ENCODE peak calls at places on chromosomes 3 and 15, in four cellular contexts. Y is HL-60, B is Panc1, P is stomach. Z is an unnamed sample.

GRCh38 chr3:25153561-25153960 is 274.5 kb upstream of the RARB start:
- DNase-seq in Y (no peak), B (no peak), P (no peak), Z (no peak)

GRCh38 chr3:172129868-172130751 is 90.7 kb downstream of the FNDC3B start:
- DNase-seq in Y (peak), B (peak), P (peak), Z (peak)

GRCh38 chr15:41983621-41984571 is 11.5 kb upstream of the EHD4 start:
- DNase-seq in Y (no peak), B (no peak), P (peak), Z (no peak)

GRCh38 chr15:47824185-47824584 is 106.9 kb downstream of the SEMA6D start:
- DNase-seq in Y (no peak), B (no peak), P (no peak), Z (no peak)

GRCh38 chr3:53551324-53551723 is 56.9 kb downstream of the CACNA1D start:
- DNase-seq in Y (no peak), B (no peak), P (no peak), Z (no peak)

GRCh38 chr3:25476639-25477038 is 48.6 kb downstream of the RARB start:
- DNase-seq in Y (no peak), B (no peak), P (no peak), Z (no peak)

GRCh38 chr3:180911876-180912303 is 580 bp upstream of the FXR1 start:
- DNase-seq in Y (no peak), B (no peak), P (no peak), Z (no peak)

GRCh38 chr15:44726568-44727461 is 9.5 kb upstream of the TRIM69 start:
- DNase-seq in Y (peak), B (peak), P (peak), Z (no peak)

GRCh38 chr15:69813881-69814280 is 283.8 kb downstream of the TLE3 start:
- DNase-seq in Y (no peak), B (no peak), P (no peak), Z (no peak)

GRCh38 chr15:75201609-75202250 is at the start of gene C15orf39:
- DNase-seq in Y (peak), B (no peak), P (peak), Z (peak)

GRCh38 chr3:129606522-129607390 is at the start of gene PLXND1:
- DNase-seq in Y (no peak), B (no peak), P (peak), Z (peak)

GRCh38 chr3:111598552-111598951 is 3.4 kb upstream of the ZBED2 start:
- DNase-seq in Y (no peak), B (no peak), P (no peak), Z (no peak)

GRCh38 chr3:55485208-55485791 is 1.8 kb downstream of the WNT5A start:
- DNase-seq in Y (peak), B (no peak), P (peak), Z (peak)

GRCh38 chr3:31472479-31473390 is 60.0 kb upstream of the STT3B start:
- DNase-seq in Y (no peak), B (no peak), P (no peak), Z (no peak)

GRCh38 chr15:98896002-98896721 is 111.4 kb downstream of the PGPEP1L start:
- DNase-seq in Y (no peak), B (no peak), P (no peak), Z (no peak)

GRCh38 chr15:98894312-98894711 is 113.3 kb downstream of the PGPEP1L start:
- DNase-seq in Y (no peak), B (no peak), P (no peak), Z (no peak)

GRCh38 chr15:98899266-98900021 is 108.1 kb downstream of the PGPEP1L start:
- DNase-seq in Y (peak), B (no peak), P (no peak), Z (no peak)

GRCh38 chr15:98898122-98898521 is 109.5 kb downstream of the PGPEP1L start:
- DNase-seq in Y (no peak), B (no peak), P (no peak), Z (no peak)

DNA sequence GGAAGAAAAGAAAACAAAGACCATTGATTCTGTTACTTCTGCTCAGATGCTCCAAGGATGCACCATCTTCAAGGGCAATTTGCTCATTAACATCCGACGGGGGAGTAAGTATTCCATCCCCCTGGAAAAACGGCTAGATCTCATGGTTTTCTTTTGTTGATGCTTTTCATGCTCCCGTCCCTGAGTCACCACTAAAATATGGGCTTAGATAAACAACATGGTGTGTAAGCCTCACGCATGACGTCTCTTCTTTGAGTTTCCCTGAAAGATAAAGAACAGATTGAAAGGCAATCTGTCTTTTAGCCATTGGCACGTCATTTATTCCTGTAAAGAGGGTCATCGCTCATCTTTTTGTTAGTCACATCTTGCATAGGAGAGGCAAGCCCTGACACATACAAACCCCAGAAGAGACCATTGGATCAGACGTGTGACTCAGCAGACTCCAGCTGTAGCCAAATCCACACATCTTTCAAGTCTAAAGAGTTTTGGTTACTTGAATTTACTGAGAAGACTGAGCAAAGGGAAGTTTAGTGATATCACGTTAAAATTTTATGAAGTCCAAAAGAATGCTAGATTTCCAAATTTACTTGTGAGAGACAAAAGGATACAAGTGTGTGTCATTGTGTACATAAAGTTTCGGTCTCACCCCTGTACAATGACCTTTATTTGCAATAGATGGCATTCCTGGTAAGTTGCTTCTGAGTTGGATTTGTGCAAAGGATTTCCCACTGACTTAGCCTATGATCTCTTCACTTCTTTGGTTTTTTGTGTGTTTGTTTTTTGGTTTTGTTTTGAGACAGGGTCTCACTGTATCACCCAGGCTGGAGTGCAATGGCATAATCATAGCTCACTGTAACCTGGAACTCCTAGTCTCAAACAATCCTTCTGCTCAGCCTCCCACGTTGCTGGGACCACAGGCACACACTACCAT is 110.5 kb downstream of the PGPEP1L start:
- DNase-seq in Y (no peak), B (peak), P (no peak), Z (no peak)
- TF ChIP-seq POLR2AphosphoS5 in Y (no peak), B (no peak), P (peak), Z (peak)

GRCh38 chr15:31352283-31352880 is 25.7 kb downstream of the KLF13 start:
- DNase-seq in Y (no peak), B (no peak), P (peak), Z (no peak)
- TF ChIP-seq POLR2AphosphoS5 in Y (no peak), B (no peak), P (peak), Z (no peak)

DNA sequence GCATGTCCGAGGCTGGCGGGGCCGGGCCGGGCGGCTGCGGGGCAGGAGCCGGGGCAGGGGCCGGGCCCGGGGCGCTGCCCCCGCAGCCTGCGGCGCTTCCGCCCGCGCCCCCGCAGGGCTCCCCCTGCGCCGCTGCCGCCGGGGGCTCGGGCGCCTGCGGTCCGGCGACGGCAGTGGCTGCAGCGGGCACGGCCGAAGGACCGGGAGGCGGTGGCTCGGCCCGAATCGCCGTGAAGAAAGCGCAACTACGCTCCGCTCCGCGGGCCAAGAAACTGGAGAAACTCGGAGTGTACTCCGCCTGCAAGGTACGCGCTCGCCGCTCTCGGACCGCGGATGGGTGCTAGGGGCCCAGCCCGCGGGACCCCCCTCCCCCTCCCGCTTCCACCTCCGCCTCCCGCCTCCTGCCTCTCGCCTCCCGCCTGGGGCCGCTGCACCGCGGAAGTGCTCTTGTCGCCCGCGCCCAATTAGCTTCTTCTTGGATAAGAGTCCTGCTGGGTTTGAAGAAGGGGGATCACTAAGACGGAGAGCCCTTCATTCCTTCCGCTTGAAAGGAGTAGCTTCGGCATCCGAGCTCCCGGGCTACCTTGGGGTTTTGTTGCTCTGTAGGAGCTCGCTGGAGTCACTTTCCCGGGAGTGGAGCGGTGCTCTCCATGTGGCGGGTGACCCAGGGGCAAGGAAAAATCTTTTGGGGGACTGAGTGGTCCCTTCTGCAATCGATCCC is 390 bp downstream of the KAT2B start:
- DNase-seq in Y (peak), B (no peak), P (peak), Z (peak)
- TF ChIP-seq POLR2AphosphoS5 in Y (no peak), B (no peak), P (peak), Z (peak)

GRCh38 chr3:156148345-156148945 is 28.1 kb downstream of the KCNAB1 start:
- DNase-seq in Y (no peak), B (no peak), P (no peak), Z (no peak)

GRCh38 chr3:156149781-156150375 is 29.5 kb downstream of the KCNAB1 start:
- DNase-seq in Y (no peak), B (no peak), P (no peak), Z (no peak)

GRCh38 chr3:156151824-156152428 is 31.5 kb downstream of the KCNAB1 start:
- DNase-seq in Y (peak), B (peak), P (peak), Z (no peak)

GRCh38 chr3:156148946-156149348 is 28.6 kb downstream of the KCNAB1 start:
- DNase-seq in Y (no peak), B (no peak), P (no peak), Z (no peak)

DNA sequence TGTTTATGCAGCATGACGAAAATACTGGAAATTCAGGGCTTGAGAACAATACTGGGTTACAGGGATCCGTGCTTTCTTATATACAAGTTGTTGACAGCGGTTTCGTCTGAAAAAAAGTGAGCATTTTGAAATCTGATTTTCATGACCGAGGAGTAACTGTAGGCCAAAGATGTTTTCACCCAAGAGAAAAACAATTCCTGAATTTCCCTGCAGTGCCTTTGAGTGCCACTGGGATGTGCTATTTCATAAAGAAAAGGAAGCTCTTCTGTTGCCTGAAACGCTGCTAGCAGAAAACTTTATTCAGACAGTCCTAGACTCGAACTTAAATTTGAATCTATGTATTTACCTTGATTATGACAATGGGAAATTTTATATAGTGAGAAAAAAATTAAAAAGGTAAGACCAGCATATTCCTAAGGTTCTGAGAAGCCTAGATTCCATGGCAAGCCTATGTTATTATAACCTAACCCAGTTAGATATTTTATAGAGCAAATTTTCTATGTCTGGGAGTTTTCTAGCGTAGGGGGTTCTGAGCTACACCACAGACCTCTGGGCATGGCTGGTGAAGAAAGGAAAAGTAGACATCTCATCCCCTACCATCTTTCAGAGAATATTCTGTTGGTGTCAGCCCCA is 30.2 kb downstream of the KCNAB1 start:
- DNase-seq in Y (no peak), B (peak), P (peak), Z (no peak)
- TF ChIP-seq POLR2AphosphoS5 in Y (no peak), B (no peak), P (peak), Z (no peak)

Z was measured in upper lobe of left lung.